ENCODE peak calls at places on chromosome 2, in four cellular contexts. E is astrocyte of the hippocampus, L is iPS-NIHi11, Y is IMR-90. J is an unnamed sample.

GRCh38 chr2:86785456-86785855 is 5.3 kb downstream of the CD8A start:
- DNase-seq in E (no peak), L (no peak), Y (no peak), J (no peak)

GRCh38 chr2:69946351-69947077 is 14.9 kb downstream of the ASPRV1 start:
- DNase-seq in E (peak), L (no peak), Y (peak), J (peak)

GRCh38 chr2:30899655-30900054 is 92.4 kb upstream of the CAPN13 start:
- DNase-seq in Y (no peak), L (no peak), E (no peak), J (no peak)

GRCh38 chr2:147204102-147204501 is 640.7 kb upstream of the ACVR2A start:
- DNase-seq in L (no peak), Y (peak), E (peak), J (no peak)

GRCh38 chr2:173119069-173119807 is 43.6 kb downstream of the MAP3K20 start:
- DNase-seq in Y (no peak), E (no peak), L (no peak), J (no peak)

GRCh38 chr2:134280726-134281125 is 26.9 kb downstream of the MGAT5 start:
- DNase-seq in Y (no peak), E (no peak), L (no peak), J (no peak)

GRCh38 chr2:137005173-137005572 is 239.8 kb downstream of the THSD7B start:
- DNase-seq in L (no peak), Y (no peak), E (no peak), J (no peak)

GRCh38 chr2:119234021-119235019 is 10.7 kb downstream of the STEAP3 start:
- DNase-seq in E (peak), L (peak), Y (peak), J (peak)

GRCh38 chr2:138652378-138652777 is 127.8 kb downstream of the NXPH2 start:
- DNase-seq in E (peak), L (no peak), Y (no peak), J (no peak)

GRCh38 chr2:215830313-215830712 is 183.0 kb downstream of the MREG start:
- DNase-seq in E (peak), Y (peak), L (peak), J (peak)

GRCh38 chr2:178241852-178242551 is 47.7 kb downstream of the OSBPL6 start:
- DNase-seq in E (peak), Y (peak), L (peak), J (peak)

GRCh38 chr2:85819811-85820510 is 66.2 kb downstream of the ATOH8 start:
- DNase-seq in Y (no peak), L (no peak), E (no peak), J (no peak)

GRCh38 chr2:150567771-150568278 is 80.4 kb upstream of the RND3 start:
- DNase-seq in Y (peak), E (no peak), L (no peak), J (no peak)

GRCh38 chr2:233989221-233989620 is 61.3 kb upstream of the SPP2 start:
- DNase-seq in E (no peak), Y (no peak), L (no peak), J (no peak)

GRCh38 chr2:226798422-226799210 is 1.0 kb downstream of the IRS1 start:
- DNase-seq in Y (peak), L (peak), E (peak), J (peak)

GRCh38 chr2:99880148-99880983 is 262.0 kb downstream of the AFF3 start:
- DNase-seq in L (no peak), Y (peak), E (peak), J (no peak)

GRCh38 chr2:105398522-105399206 is at the start of gene FHL2:
- DNase-seq in Y (peak), L (peak), E (peak), J (peak)

GRCh38 chr2:8737571-8738175 is 55.8 kb downstream of the ID2 start:
- DNase-seq in E (no peak), Y (peak), L (no peak), J (no peak)

GRCh38 chr2:199975297-199975895 is 20.0 kb downstream of the MAIP1 start:
- DNase-seq in E (no peak), L (no peak), Y (peak), J (no peak)

GRCh38 chr2:238069877-238070276 is 9.1 kb downstream of the SCLY start:
- DNase-seq in E (no peak), L (no peak), Y (no peak), J (no peak)

GRCh38 chr2:238138331-238139102 is at the start of gene KLHL30:
- DNase-seq in Y (no peak), L (no peak), E (no peak), J (no peak)

GRCh38 chr2:74845217-74845751 is 11.4 kb downstream of the HK2 start:
- DNase-seq in Y (peak), L (peak), E (peak), J (peak)

GRCh38 chr2:64906853-64907536 is 82.2 kb upstream of the SLC1A4 start:
- DNase-seq in L (no peak), Y (no peak), E (no peak), J (peak)

GRCh38 chr2:238107525-238108422 is 7.6 kb downstream of the ESPNL start:
- DNase-seq in E (no peak), Y (no peak), L (peak), J (peak)

GRCh38 chr2:168180483-168180882 is 66.9 kb downstream of the STK39 start:
- DNase-seq in L (no peak), Y (no peak), E (no peak), J (no peak)

GRCh38 chr2:38113999-38114708 is 38.2 kb upstream of the CYP1B1 start:
- DNase-seq in L (no peak), E (peak), Y (peak), J (peak)

GRCh38 chr2:118577202-118577601 is 270.2 kb downstream of the EN1 start:
- DNase-seq in Y (no peak), L (no peak), E (peak), J (peak)

GRCh38 chr2:25322313-25322712 is 19.4 kb downstream of the DNMT3A start:
- DNase-seq in Y (no peak), L (no peak), E (no peak), J (no peak)

GRCh38 chr2:109721117-109721504 is 73.0 kb upstream of the RGPD5 start:
- DNase-seq in L (no peak), E (no peak), Y (no peak), J (no peak)

GRCh38 chr2:119109823-119110222 is 48.7 kb downstream of the C1QL2 start:
- DNase-seq in L (no peak), Y (no peak), E (no peak), J (no peak)

GRCh38 chr2:199727801-199728200 is 123.2 kb downstream of the FTCDNL1 start:
- DNase-seq in Y (no peak), L (no peak), E (no peak), J (no peak)

GRCh38 chr2:60439219-60439974 is 114.1 kb downstream of the BCL11A start:
- DNase-seq in Y (no peak), E (no peak), L (peak), J (no peak)

GRCh38 chr2:26809876-26810577 is 24.2 kb downstream of the CENPA start:
- DNase-seq in E (no peak), Y (no peak), L (no peak), J (no peak)

GRCh38 chr2:26528186-26528585 is 50.3 kb upstream of the OTOF start:
- DNase-seq in L (no peak), E (no peak), Y (no peak), J (peak)

GRCh38 chr2:109545828-109546713 is 67.7 kb downstream of the SEPTIN10 start:
- DNase-seq in E (peak), Y (peak), L (peak), J (peak)